ENCODE peak calls at places on chromosomes 13 and 19, in ten cellular contexts. I is suprapubic skin; U is aorta; B is uterus; T is upper lobe of left lung; Z is transverse colon; X is left lung; N is HepG2; Y is CD8-positive, alpha-beta T cell; P is fibroblast of lung. Q is an unnamed sample.
A peak's percentile ranks its signal among the peaks of the same experiment; 100 is the strongest.

GRCh38 chr19:58294743-58295374 is 10.3 kb upstream of the ERVK3-1 start:
- DNase-seq in B (no peak), Z (no peak), P (no peak), Y (no peak), X (no peak), N (no peak), I (no peak), T (peak; percentile 52), U (no peak), Q (no peak)

GRCh38 chr13:109781384-109782065 is 4.9 kb downstream of the IRS2 start:
- DNase-seq in T (peak; percentile 63), Z (no peak), Y (no peak), U (no peak), P (peak; percentile 46), I (no peak), N (no peak), B (peak; percentile 20), X (peak; percentile 72), Q (no peak)

GRCh38 chr19:30053558-30053957 is 111.5 kb downstream of the URI1 start:
- DNase-seq in P (no peak), I (no peak), T (peak; percentile 64), B (no peak), Z (no peak), X (peak; percentile 64), Y (no peak), N (no peak), U (no peak), Q (no peak)

GRCh38 chr13:33251131-33251629 is 34.4 kb downstream of the STARD13 start:
- DNase-seq in T (no peak), P (peak; percentile 99), U (no peak), N (no peak), X (no peak), Y (no peak), I (no peak), Z (no peak), B (peak; percentile 36), Q (no peak)

GRCh38 chr13:62887046-62887445 is 1471.4 kb upstream of the PCDH20 start:
- DNase-seq in T (peak; percentile 24), Z (no peak), P (no peak), U (peak; percentile 49), Y (no peak), X (peak; percentile 37), I (no peak), B (no peak), N (no peak), Q (no peak)

GRCh38 chr19:31349160-31349881 is at the start of gene TSHZ3:
- DNase-seq in X (peak; percentile 92), T (peak; percentile 93), U (peak; percentile 92), Z (peak; percentile 72), P (peak; percentile 87), N (no peak), I (peak; percentile 87), B (peak; percentile 86), Y (no peak), Q (peak; percentile 85)

GRCh38 chr19:24098359-24098758 is 11.4 kb downstream of the ZNF254 start:
- DNase-seq in I (no peak), X (no peak), P (peak; percentile 42), Z (no peak), T (no peak), N (no peak), Y (no peak), U (no peak), B (no peak), Q (no peak)

GRCh38 chr19:2867025-2867991 is at the start of gene ZNF556:
- DNase-seq in U (no peak), I (no peak), B (no peak), X (no peak), N (peak; percentile 100), Z (no peak), T (peak; percentile 61), P (no peak), Y (no peak), Q (no peak)

GRCh38 chr19:16112778-16113177 is 1.1 kb downstream of the RAB8A start:
- DNase-seq in X (no peak), T (no peak), Y (no peak), U (no peak), Z (no peak), P (no peak), I (no peak), N (no peak), B (no peak), Q (no peak)

GRCh38 chr13:45932611-45933182 is 81.1 kb upstream of the SIAH3 start:
- DNase-seq in Z (no peak), B (no peak), T (no peak), I (no peak), N (no peak), P (no peak), X (no peak), Y (no peak), U (no peak), Q (no peak)

GRCh38 chr19:30690525-30690924 is 318.3 kb downstream of the ZNF536 start:
- DNase-seq in X (no peak), N (no peak), Y (no peak), B (no peak), T (no peak), I (no peak), U (no peak), Z (no peak), P (no peak), Q (no peak)

GRCh38 chr19:45094707-45095106 is 1.7 kb downstream of the PPP1R37 start:
- DNase-seq in U (no peak), I (no peak), X (no peak), Y (no peak), Z (no peak), N (no peak), B (no peak), T (no peak), P (no peak), Q (no peak)

GRCh38 chr19:45094158-45094557 is 1.2 kb downstream of the PPP1R37 start:
- DNase-seq in T (no peak), Y (no peak), I (no peak), X (no peak), U (no peak), Z (no peak), N (no peak), B (no peak), P (no peak), Q (no peak)

GRCh38 chr19:45090598-45090997 is 2.4 kb upstream of the PPP1R37 start:
- DNase-seq in Y (no peak), T (no peak), X (no peak), B (no peak), Z (no peak), I (no peak), P (no peak), N (no peak), U (no peak), Q (no peak)

GRCh38 chr19:45091031-45091918 is 1.7 kb upstream of the PPP1R37 start:
- DNase-seq in U (peak; percentile 100), B (peak; percentile 100), N (no peak), Z (peak; percentile 99), Y (peak; percentile 95), P (peak; percentile 98), I (peak; percentile 97), T (peak; percentile 98), X (peak; percentile 100), Q (peak; percentile 99)

DNA sequence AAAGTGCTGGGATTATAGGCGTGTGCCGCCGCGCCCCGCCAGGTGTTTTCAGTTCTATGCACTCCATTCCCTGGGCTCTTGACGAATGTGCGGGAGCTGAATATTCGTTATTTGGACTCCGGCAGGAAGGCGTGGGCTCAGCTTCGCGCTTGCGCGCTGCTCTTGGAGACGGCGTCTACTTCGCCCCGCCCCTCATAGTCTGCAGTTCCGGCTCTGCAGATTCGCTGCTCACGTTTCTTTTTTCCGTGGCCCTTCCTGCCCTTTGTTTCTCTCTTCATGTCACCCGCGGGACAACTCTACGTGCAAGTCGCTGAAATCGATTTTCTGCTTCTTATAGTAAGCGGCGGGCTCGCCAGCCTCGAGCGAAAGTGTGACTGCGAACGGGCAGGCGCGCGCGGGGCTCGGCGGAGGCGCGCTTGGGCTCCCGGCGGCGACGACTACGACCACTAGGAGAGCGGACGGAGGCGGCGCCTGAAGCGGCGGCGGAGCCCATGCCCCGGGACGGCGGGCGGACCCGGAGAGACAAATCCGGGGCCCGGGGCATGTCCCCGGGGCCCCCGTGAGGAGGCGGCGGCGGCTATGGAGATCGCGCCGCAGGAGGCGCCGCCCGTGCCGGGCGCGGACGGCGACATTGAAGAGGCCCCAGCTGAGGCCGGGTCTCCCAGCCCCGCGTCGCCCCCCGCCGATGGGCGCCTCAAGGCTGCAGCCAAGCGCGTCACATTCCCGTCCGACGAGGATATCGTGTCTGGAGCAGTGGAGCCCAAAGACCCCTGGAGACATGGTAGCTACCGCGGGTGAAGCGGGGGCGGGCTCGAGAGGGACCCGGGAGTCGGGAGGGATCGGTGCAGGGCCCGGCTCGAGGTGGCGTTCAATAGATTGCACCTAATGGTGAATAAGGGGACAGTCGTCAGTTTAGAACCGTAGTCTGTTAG is at the start of gene PPP1R37:
- DNase-seq in X (peak; percentile 96), U (peak; percentile 97), I (peak; percentile 95), B (peak; percentile 92), P (peak; percentile 97), T (peak; percentile 96), Z (peak; percentile 95), N (peak; percentile 92), Y (peak; percentile 85), Q (peak; percentile 96)
- H3K4me1 ChIP-seq in X (peaks cover 47% of the 10 kb centered on the region), U (no peaks in the 10 kb centered on the region), I (peaks cover 66% of the 10 kb centered on the region), B (peaks cover 11% of the 10 kb centered on the region), P (peaks cover 27% of the 10 kb centered on the region), T (peaks cover 43% of the 10 kb centered on the region), Z (peaks cover 26% of the 10 kb centered on the region), N (peaks cover 48% of the 10 kb centered on the region), Y (peaks cover 51% of the 10 kb centered on the region), Q (peaks cover 12% of the 10 kb centered on the region)

DNA sequence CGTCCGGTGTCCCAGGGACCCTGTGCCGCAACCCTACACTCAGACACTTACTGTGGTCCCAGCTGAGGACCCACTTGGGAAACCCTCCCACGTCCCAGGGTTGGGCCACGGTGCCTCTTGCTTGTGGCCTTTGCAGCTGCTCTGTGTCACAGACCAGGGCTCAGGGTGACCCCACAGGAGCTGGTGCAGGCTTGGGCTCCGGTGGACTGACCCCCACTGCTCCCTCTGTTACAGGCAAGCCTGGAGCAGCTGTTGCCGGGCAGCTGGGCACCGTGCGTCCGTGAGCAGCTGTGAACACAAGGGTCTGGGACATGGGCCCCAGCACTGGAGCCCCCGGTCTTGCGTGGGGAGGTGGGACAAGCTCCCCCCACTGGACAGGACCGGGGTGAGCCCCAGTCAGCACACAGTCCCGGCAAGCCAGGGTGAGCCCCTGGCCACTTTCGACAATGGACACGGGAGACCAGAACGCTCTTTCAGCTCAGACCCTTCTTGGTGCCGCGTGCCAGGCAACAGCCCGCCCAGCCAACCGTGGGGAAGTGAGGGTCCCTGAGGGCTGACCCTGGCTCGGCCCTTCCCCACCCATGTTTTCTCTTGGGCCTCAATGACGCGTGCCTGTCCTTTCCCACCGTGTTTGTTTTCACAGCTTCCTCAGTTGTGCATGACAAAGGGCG is 65.7 kb upstream of the C13orf46 start:
- DNase-seq in X (no peak), Z (no peak), U (no peak), N (no peak), I (no peak), T (peak; percentile 65), P (no peak), B (no peak), Y (no peak), Q (no peak)
- H3K36me3 ChIP-seq in X (no peaks in the 10 kb centered on the region), Z (no peaks in the 10 kb centered on the region), U (no peaks in the 10 kb centered on the region), N (no peaks in the 10 kb centered on the region), I (peaks cover 4% of the 10 kb centered on the region), T (no peaks in the 10 kb centered on the region), P (peaks cover 20% of the 10 kb centered on the region), B (no peaks in the 10 kb centered on the region), Y (peaks cover 60% of the 10 kb centered on the region), Q (no peaks in the 10 kb centered on the region)

GRCh38 chr13:75736132-75736531 is 100.0 kb downstream of the LMO7 start:
- DNase-seq in Y (no peak), I (no peak), Z (no peak), T (no peak), B (no peak), X (no peak), P (no peak), U (no peak), N (no peak), Q (no peak)
- H3K4me1 ChIP-seq in Y (no peaks in the 10 kb centered on the region), I (no peaks in the 10 kb centered on the region), Z (no peaks in the 10 kb centered on the region), T (no peaks in the 10 kb centered on the region), B (no peaks in the 10 kb centered on the region), X (no peaks in the 10 kb centered on the region), P (peaks cover 7% of the 10 kb centered on the region), U (no peaks in the 10 kb centered on the region), N (peaks cover 23% of the 10 kb centered on the region), Q (no peaks in the 10 kb centered on the region)

GRCh38 chr19:19294914-19295313 is 21.8 kb upstream of the TM6SF2 start:
- DNase-seq in P (no peak), Y (no peak), X (no peak), U (no peak), T (no peak), Z (no peak), B (no peak), I (no peak), N (no peak), Q (no peak)
- H3K36me3 ChIP-seq in P (peaks cover 6% of the 10 kb centered on the region), Y (peaks cover 10% of the 10 kb centered on the region), X (no peaks in the 10 kb centered on the region), U (no peaks in the 10 kb centered on the region), T (peaks cover 17% of the 10 kb centered on the region), Z (no peaks in the 10 kb centered on the region), B (no peaks in the 10 kb centered on the region), I (peaks cover 72% of the 10 kb centered on the region), N (peaks cover 8% of the 10 kb centered on the region), Q (peaks cover 37% of the 10 kb centered on the region)